ENCODE peak calls at places on chromosome 13, in eight cellular contexts. Q is cardiac muscle cell, S is IMR-90, E is keratinocyte, I is esophagus muscularis mucosa, Z is heart right ventricle, J is thyroid gland, B is tibial artery. C is an unnamed sample.

GRCh38 chr13:32086791-32087441 is 55.3 kb downstream of the FRY start:
- DNase-seq in B (no peak), E (no peak), S (no peak), Z (no peak), I (no peak), Q (no peak), J (no peak), C (no peak)

GRCh38 chr13:47933688-47934011 is 67.4 kb downstream of the SUCLA2 start:
- DNase-seq in I (no peak), B (no peak), Q (no peak), S (peak; percentile 17), J (no peak), E (no peak), Z (no peak), C (no peak)

GRCh38 chr13:40534456-40534855 is 132.0 kb downstream of the FOXO1 start:
- DNase-seq in E (no peak), S (no peak), B (no peak), Q (no peak), Z (no peak), I (no peak), J (no peak), C (no peak)

GRCh38 chr13:100602472-100603142 is 14.0 kb upstream of the GGACT start:
- DNase-seq in E (no peak), B (no peak), I (no peak), Q (no peak), J (no peak), Z (no peak), S (no peak), C (no peak)

GRCh38 chr13:96020941-96021340 is 32.3 kb downstream of the UGGT2 start:
- DNase-seq in Z (no peak), Q (no peak), I (no peak), B (no peak), E (no peak), S (no peak), J (no peak), C (no peak)

GRCh38 chr13:75334634-75335447 is 147.1 kb downstream of the TBC1D4 start:
- DNase-seq in Q (no peak), J (no peak), E (no peak), Z (no peak), B (no peak), I (no peak), S (no peak), C (no peak)

GRCh38 chr13:72864142-72865035 is 82.5 kb downstream of the PIBF1 start:
- DNase-seq in E (no peak), Z (no peak), I (no peak), J (no peak), Q (no peak), S (peak; percentile 69), B (no peak), C (no peak)

GRCh38 chr13:42047561-42048322 is 706 bp upstream of the DGKH start:
- DNase-seq in I (no peak), E (no peak), Q (peak; percentile 57), B (peak; percentile 42), Z (peak; percentile 48), J (peak; percentile 54), S (peak; percentile 70), C (peak; percentile 54)

GRCh38 chr13:94662274-94662945 is 49.9 kb downstream of the SOX21 start:
- DNase-seq in Z (no peak), I (no peak), S (no peak), E (no peak), J (no peak), Q (no peak), B (no peak), C (no peak)

GRCh38 chr13:67588607-67589006 is 358.5 kb upstream of the PCDH9 start:
- DNase-seq in Z (no peak), J (no peak), Q (no peak), E (no peak), S (no peak), I (no peak), B (no peak), C (no peak)

GRCh38 chr13:95709101-95709500 is 32.2 kb downstream of the DNAJC3 start:
- DNase-seq in E (no peak), Z (no peak), Q (no peak), J (no peak), B (no peak), S (no peak), I (no peak), C (no peak)

GRCh38 chr13:33606692-33607091 is 211.3 kb upstream of the RFC3 start:
- DNase-seq in B (no peak), Q (peak; percentile 18), I (no peak), S (no peak), E (no peak), Z (no peak), J (no peak), C (no peak)

GRCh38 chr13:47564041-47564440 is 437.0 kb downstream of the SUCLA2 start:
- DNase-seq in Z (no peak), J (no peak), Q (no peak), B (no peak), S (no peak), E (no peak), I (no peak), C (no peak)

GRCh38 chr13:50071399-50071798 is 56.2 kb downstream of the KCNRG start:
- DNase-seq in S (no peak), Q (no peak), E (no peak), I (no peak), B (no peak), Z (no peak), J (no peak), C (no peak)

GRCh38 chr13:113877149-113877990 is 13.5 kb upstream of the GAS6 start:
- DNase-seq in B (no peak), I (peak; percentile 29), Z (no peak), S (no peak), J (no peak), E (no peak), Q (no peak), C (no peak)

GRCh38 chr13:105333416-105333815 is 1202.0 kb downstream of the EFNB2 start:
- DNase-seq in B (no peak), E (no peak), J (no peak), S (peak; percentile 29), Z (no peak), I (no peak), Q (no peak), C (no peak)

GRCh38 chr13:77729502-77730221 is 32.2 kb downstream of the SLAIN1 start:
- DNase-seq in Z (no peak), Q (no peak), I (no peak), B (no peak), E (no peak), S (no peak), J (no peak), C (peak; percentile 20)
- H3K27ac ChIP-seq in Z (no peak overlapping the region), Q (no peak overlapping the region), I (no peak overlapping the region), B (no peak overlapping the region), E (no peak overlapping the region), S (no peak overlapping the region), J (no peak overlapping the region), C (no peak overlapping the region)

GRCh38 chr13:24619302-24619701 is 60.9 kb upstream of the ATP12A start:
- DNase-seq in Z (no peak), Q (no peak), I (peak; percentile 14), S (no peak), B (no peak), J (no peak), E (no peak), C (no peak)

GRCh38 chr13:24618219-24618955 is 61.8 kb upstream of the ATP12A start:
- DNase-seq in Q (no peak), S (no peak), Z (no peak), E (no peak), B (no peak), J (peak; percentile 15), I (peak; percentile 86), C (no peak)

GRCh38 chr13:24615911-24616472 is 64.2 kb upstream of the ATP12A start:
- DNase-seq in E (no peak), S (no peak), I (no peak), Q (no peak), B (no peak), Z (no peak), J (no peak), C (no peak)

GRCh38 chr13:24616514-24616913 is 63.7 kb upstream of the ATP12A start:
- DNase-seq in Q (no peak), J (no peak), Z (no peak), I (no peak), E (no peak), S (no peak), B (no peak), C (no peak)

DNA sequence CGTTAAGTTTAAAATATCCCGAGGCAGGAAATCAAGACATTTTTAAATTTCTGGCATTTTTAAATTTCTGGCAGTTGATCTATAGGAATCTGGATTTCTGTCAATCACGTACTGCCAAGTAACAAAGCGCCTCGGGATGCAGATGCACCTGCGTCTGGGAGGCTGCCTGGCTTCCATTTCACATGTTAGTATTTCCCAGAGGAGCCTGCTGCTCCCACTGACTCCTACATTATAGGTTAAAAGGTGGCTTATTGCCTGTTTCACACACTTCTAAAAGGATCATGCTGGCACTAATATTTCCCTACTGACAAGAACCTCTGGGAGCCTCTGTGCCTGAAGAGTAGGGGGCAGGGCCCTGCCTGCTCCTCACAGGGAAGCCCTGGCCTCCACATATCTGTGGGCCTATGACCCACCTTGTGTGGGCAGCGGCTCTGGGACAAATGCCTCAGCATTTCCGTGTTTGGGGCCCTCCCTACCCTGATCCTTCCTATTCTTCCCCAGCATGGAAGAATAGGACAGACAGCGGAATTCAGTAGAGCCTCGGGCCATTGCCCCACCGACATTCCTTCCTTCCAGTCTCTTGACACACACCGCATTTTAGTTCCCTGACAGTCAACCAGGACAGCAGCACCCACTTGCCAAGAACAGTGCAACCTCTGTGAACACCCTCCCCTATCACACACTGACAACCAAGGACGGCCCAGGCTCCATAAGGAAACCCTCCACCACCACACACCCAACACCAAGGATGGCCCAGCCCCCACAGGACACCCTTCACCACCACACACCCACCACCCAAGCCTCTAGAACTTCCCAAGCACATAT is 62.6 kb upstream of the ATP12A start:
- DNase-seq in Q (no peak), E (no peak), I (no peak), S (no peak), B (no peak), Z (no peak), J (no peak), C (no peak)
- H3K27ac ChIP-seq in Q (no peak overlapping the region), E (no peak overlapping the region), I (no peak overlapping the region), S (no peak overlapping the region), B (no peak overlapping the region), Z (no peak overlapping the region), J (no peak overlapping the region), C (no peak overlapping the region)

GRCh38 chr13:24301434-24301833 is 7.9 kb upstream of the C1QTNF9 start:
- DNase-seq in E (no peak), J (no peak), Q (no peak), B (no peak), Z (no peak), I (no peak), S (no peak), C (no peak)
- H3K27ac ChIP-seq in E (no peak overlapping the region), J (no peak overlapping the region), Q (no peak overlapping the region), B (no peak overlapping the region), Z (peak overlapping the region; percentile 22), I (no peak overlapping the region), S (no peak overlapping the region), C (no peak overlapping the region)

DNA sequence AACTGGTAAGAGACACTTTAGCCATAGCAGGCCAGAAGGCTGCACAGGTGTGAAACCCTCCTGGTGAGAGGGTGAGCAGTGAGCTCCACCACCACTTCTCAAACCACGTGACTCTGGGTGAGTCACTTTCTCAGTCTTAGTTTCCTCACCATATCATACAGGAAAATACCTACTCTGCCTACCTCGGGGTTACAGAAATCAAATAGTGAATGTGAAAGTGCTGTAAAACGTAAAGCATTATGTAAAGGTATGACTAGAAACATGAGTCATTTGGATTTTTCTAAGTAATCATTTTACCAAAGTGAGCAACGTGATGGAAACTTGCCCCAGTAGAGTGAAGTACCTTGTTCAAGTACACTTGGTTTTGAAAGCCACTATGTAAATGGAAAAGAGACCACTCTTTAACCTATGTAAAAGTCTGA is 40.4 kb downstream of the USP12 start:
- DNase-seq in J (no peak), E (peak; percentile 81), I (no peak), S (peak; percentile 55), Q (no peak), Z (no peak), B (no peak), C (no peak)
- H3K27ac ChIP-seq in J (no peak overlapping the region), E (peak overlapping the region; percentile 63), I (peak overlapping the region; percentile 59), S (peak overlapping the region; percentile 68), Q (no peak overlapping the region), Z (no peak overlapping the region), B (peak overlapping the region; percentile 8), C (no peak overlapping the region)

C was measured in testis.